ENCODE peak calls at places on chromosomes 16 and 17, in seven cellular contexts. W is HCT116, X is fibroblast of lung, S is GM23338, I is K562, F is GM23248, U is neural progenitor cell. P is an unnamed sample.

GRCh38 chr17:45311762-45312476 is 4.9 kb downstream of the MAP3K14 start:
- DNase-seq in W (peak; percentile 82), X (no peak), S (no peak), I (no peak), F (peak; percentile 67), U (no peak), P (peak; percentile 69)

GRCh38 chr16:20859699-20860098 is 40.5 kb downstream of the DCUN1D3 start:
- DNase-seq in W (no peak), X (no peak), S (no peak), I (no peak), F (no peak), U (no peak), P (no peak)

GRCh38 chr16:31400191-31400590 is 7.1 kb downstream of the ITGAD start:
- DNase-seq in W (no peak), X (no peak), S (no peak), I (no peak), F (no peak), U (no peak), P (no peak)

GRCh38 chr17:31072186-31072585 is 22.6 kb upstream of the NF1 start:
- DNase-seq in W (no peak), X (no peak), S (peak; percentile 20), I (no peak), F (peak; percentile 67), U (peak; percentile 63), P (no peak)

GRCh38 chr17:62671553-62671952 is 44.1 kb downstream of the MRC2 start:
- DNase-seq in W (no peak), X (no peak), S (no peak), I (peak; percentile 78), F (no peak), U (no peak), P (no peak)

GRCh38 chr16:66364117-66364958 is 2.2 kb upstream of the CDH5 start:
- DNase-seq in W (no peak), X (peak; percentile 28), S (no peak), I (no peak), F (peak; percentile 62), U (peak; percentile 57), P (peak; percentile 37)

GRCh38 chr16:29927523-29927905 is 1.5 kb upstream of the KCTD13 start:
- DNase-seq in W (no peak), X (no peak), S (no peak), I (no peak), F (no peak), U (no peak), P (no peak)

GRCh38 chr16:28532940-28533647 is 5.7 kb downstream of the NUPR1 start:
- DNase-seq in W (no peak), X (no peak), S (no peak), I (no peak), F (no peak), U (no peak), P (no peak)

GRCh38 chr17:74520790-74521480 is 10.3 kb downstream of the CD300LB start:
- DNase-seq in W (no peak), X (no peak), S (no peak), I (no peak), F (peak; percentile 69), U (no peak), P (peak; percentile 9)

GRCh38 chr17:75602644-75603043 is 15.0 kb downstream of the MYO15B start:
- DNase-seq in W (no peak), X (no peak), S (no peak), I (no peak), F (no peak), U (peak; percentile 1), P (no peak)

GRCh38 chr16:68444058-68444657 is 4.2 kb downstream of the SMPD3 start:
- DNase-seq in W (no peak), X (peak; percentile 28), S (peak; percentile 84), I (peak; percentile 45), F (peak; percentile 61), U (peak; percentile 84), P (peak; percentile 14)

GRCh38 chr17:8923762-8924161 is 41.7 kb downstream of the PIK3R5 start:
- DNase-seq in W (no peak), X (no peak), S (no peak), I (no peak), F (no peak), U (no peak), P (no peak)

GRCh38 chr16:29680180-29680598 is 1.2 kb downstream of the QPRT start:
- DNase-seq in W (no peak), X (no peak), S (peak; percentile 57), I (no peak), F (no peak), U (no peak), P (no peak)

GRCh38 chr17:19724501-19725420 is 8.4 kb upstream of the SLC47A2 start:
- DNase-seq in W (no peak), X (no peak), S (no peak), I (no peak), F (peak; percentile 75), U (no peak), P (no peak)

GRCh38 chr16:19753815-19754643 is 36.0 kb downstream of the IQCK start:
- DNase-seq in W (no peak), X (peak; percentile 12), S (no peak), I (no peak), F (peak; percentile 47), U (no peak), P (peak; percentile 92)

GRCh38 chr17:81565231-81565630 is 13.1 kb upstream of the FAAP100 start:
- DNase-seq in W (no peak), X (no peak), S (no peak), I (no peak), F (no peak), U (no peak), P (no peak)

GRCh38 chr17:80859004-80859941 is 132.4 kb upstream of the CHMP6 start:
- DNase-seq in W (no peak), X (peak; percentile 97), S (peak; percentile 44), I (no peak), F (peak; percentile 92), U (peak; percentile 41), P (peak; percentile 88)

GRCh38 chr16:50688867-50689266 is 4.5 kb upstream of the NOD2 start:
- DNase-seq in W (no peak), X (no peak), S (no peak), I (no peak), F (no peak), U (no peak), P (no peak)

GRCh38 chr17:2239882-2240430 is 63.6 kb downstream of the SMG6 start:
- DNase-seq in W (no peak), X (peak; percentile 93), S (no peak), I (no peak), F (peak; percentile 95), U (no peak), P (peak; percentile 95)

DNA sequence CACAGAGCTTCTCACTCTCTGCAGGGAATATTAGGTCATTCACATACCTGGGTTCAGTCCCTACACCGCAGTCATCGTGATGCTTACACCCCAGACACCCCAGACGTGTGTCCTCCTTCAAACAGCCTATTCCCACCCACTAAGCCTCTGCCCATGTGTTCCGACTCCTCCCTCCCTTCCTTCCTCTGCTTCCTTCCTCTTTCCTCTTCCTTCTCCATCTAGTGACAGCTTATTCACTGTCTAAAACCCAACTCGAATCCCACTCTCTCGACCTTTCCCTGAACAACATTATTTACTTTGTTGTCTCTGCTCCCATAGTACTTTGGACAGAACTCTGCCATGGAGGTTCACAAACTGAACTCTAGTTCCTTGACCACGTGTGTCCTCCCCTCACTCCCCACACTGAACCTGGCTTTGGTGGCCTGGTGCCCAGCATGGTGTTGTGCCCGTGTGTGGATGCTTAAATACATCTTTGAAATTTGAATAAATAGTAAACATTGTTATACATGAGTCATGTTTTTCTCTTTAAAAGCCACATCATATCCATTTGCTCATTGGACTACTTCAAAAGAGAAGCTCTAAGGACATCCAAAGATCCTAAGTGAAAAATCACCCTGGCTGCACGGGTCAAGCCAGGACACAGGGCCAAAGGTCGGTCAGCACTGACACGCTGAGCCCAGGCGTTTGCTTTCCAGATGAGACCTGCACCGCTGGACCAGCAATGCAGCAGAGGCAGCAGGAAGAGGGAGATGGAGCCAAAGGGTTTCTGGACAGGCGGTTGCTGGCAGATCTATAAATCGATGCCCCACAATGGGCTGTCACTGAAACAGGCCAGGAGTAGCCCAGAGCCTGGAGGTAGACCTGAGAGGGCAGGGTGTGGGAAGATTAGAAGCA is 14.1 kb upstream of the G6PC1 start:
- DNase-seq in W (no peak), X (no peak), S (no peak), I (no peak), F (no peak), U (no peak), P (no peak)
- H3K4me2 ChIP-seq in W (no peak overlapping the region), X (no peak overlapping the region), S (no peak overlapping the region), I (no peak overlapping the region), F (no peak overlapping the region), U (no peak overlapping the region), P (no peak overlapping the region)

GRCh38 chr16:17367932-17368331 is 102.8 kb downstream of the XYLT1 start:
- DNase-seq in W (no peak), X (peak; percentile 65), S (peak; percentile 92), I (peak; percentile 25), F (peak; percentile 85), U (peak; percentile 77), P (peak; percentile 77)
- H3K27ac ChIP-seq in W (no peak overlapping the region), X (no peak overlapping the region), S (peak overlapping the region; percentile 7), I (no peak overlapping the region), F (peak overlapping the region; percentile 24), U (no peak overlapping the region), P (no peak overlapping the region)

GRCh38 chr16:88871349-88871702 is 4.9 kb upstream of the PABPN1L start:
- DNase-seq in W (no peak), X (no peak), S (no peak), I (peak; percentile 50), F (no peak), U (no peak), P (no peak)
- TF ChIP-seq EZH2 in W (no peak), X (no peak), S (no peak), I (no peak), F (no peak), U (no peak), P (no peak)

GRCh38 chr16:57630931-57631845 is 2.8 kb downstream of the ADGRG1 start:
- DNase-seq in W (no peak), X (no peak), S (no peak), I (no peak), F (no peak), U (no peak), P (no peak)
- H3K4me2 ChIP-seq in W (no peak overlapping the region), X (no peak overlapping the region), S (no peak overlapping the region), I (no peak overlapping the region), F (no peak overlapping the region), U (no peak overlapping the region), P (no peak overlapping the region)

GRCh38 chr16:10919003-10919351 is 23.3 kb downstream of the DEXI start:
- DNase-seq in W (no peak), X (no peak), S (no peak), I (no peak), F (no peak), U (no peak), P (no peak)
- H3K27ac ChIP-seq in W (no peak overlapping the region), X (no peak overlapping the region), S (no peak overlapping the region), I (no peak overlapping the region), F (no peak overlapping the region), U (no peak overlapping the region), P (no peak overlapping the region)